ENCODE peak calls at places on chromosomes 2 and 18, in ten cellular contexts. E is stimulated activated CD4-positive, alpha-beta T cell treated with anti-CD3 and anti-CD28 coated beads, Interleukin-4, amount 100 ng/mL, for 24 hours; C is vagina; G is stomach; H is germinal center; V is LoVo; R is activated CD4-positive, alpha-beta T cell treated with anti-CD3 and anti-CD28 coated beads, Interleukin-2, amount 50 U/mL, for 4 hours; O is T-cell; L is NT2/D1; X is Right ventricle myocardium superior. K is an unnamed sample.

GRCh38 chr2:26580751-26581150 is 60.4 kb downstream of the CIB4 start:
- DNase-seq in E (no peak), C (no peak), G (no peak), H (no peak), V (no peak), R (no peak), O (no peak), L (no peak), X (peak), K (no peak)

GRCh38 chr2:137261858-137262585 is 496.7 kb downstream of the THSD7B start:
- DNase-seq in E (no peak), C (no peak), G (no peak), H (no peak), V (no peak), R (no peak), O (no peak), L (no peak), X (no peak), K (no peak)

GRCh38 chr2:182929972-182930371 is 63.5 kb upstream of the FRZB start:
- DNase-seq in E (no peak), C (no peak), G (no peak), H (no peak), V (no peak), R (no peak), O (no peak), L (no peak), X (no peak), K (no peak)

GRCh38 chr18:74806073-74806472 is 208.4 kb downstream of the ZNF407 start:
- DNase-seq in E (no peak), C (no peak), G (peak), H (no peak), V (peak), R (no peak), O (no peak), L (no peak), X (no peak), K (no peak)

GRCh38 chr2:109295781-109296117 is 166.7 kb downstream of the SH3RF3 start:
- DNase-seq in E (no peak), C (no peak), G (no peak), H (no peak), V (no peak), R (no peak), O (no peak), L (no peak), X (peak), K (no peak)

GRCh38 chr2:72892506-72893173 is 5.4 kb downstream of the SPR start:
- DNase-seq in E (peak), C (no peak), G (peak), H (peak), V (peak), R (peak), O (peak), L (peak), X (peak), K (peak)

GRCh38 chr2:23900927-23901322 is 26.0 kb downstream of the ATAD2B start:
- DNase-seq in E (no peak), C (no peak), G (no peak), H (no peak), V (no peak), R (no peak), O (no peak), L (no peak), X (no peak), K (no peak)

GRCh38 chr18:22337878-22338277 is 79.8 kb downstream of the CTAGE1 start:
- DNase-seq in E (no peak), C (no peak), G (no peak), H (no peak), V (no peak), R (no peak), O (no peak), L (no peak), X (no peak), K (no peak)

GRCh38 chr2:175180701-175181103 is 808 bp downstream of the ATP5MC3 start:
- DNase-seq in E (peak), C (no peak), G (peak), H (peak), V (peak), R (peak), O (peak), L (no peak), X (peak), K (peak)

GRCh38 chr2:102437122-102437521 is 14.2 kb downstream of the IL18RAP start:
- DNase-seq in E (no peak), C (no peak), G (no peak), H (no peak), V (no peak), R (no peak), O (no peak), L (no peak), X (no peak), K (no peak)

GRCh38 chr2:28293416-28293815 is 99.2 kb upstream of the FOSL2 start:
- DNase-seq in E (no peak), C (no peak), G (no peak), H (no peak), V (no peak), R (no peak), O (no peak), L (no peak), X (no peak), K (no peak)

GRCh38 chr2:169507698-169508097 is 1.8 kb upstream of the KLHL41 start:
- DNase-seq in E (no peak), C (no peak), G (no peak), H (no peak), V (peak), R (no peak), O (no peak), L (no peak), X (no peak), K (no peak)

GRCh38 chr2:195656131-195656858 is 731 bp upstream of the SLC39A10 start:
- DNase-seq in E (no peak), C (no peak), G (no peak), H (no peak), V (no peak), R (no peak), O (no peak), L (no peak), X (no peak), K (no peak)

GRCh38 chr2:132478669-132479068 is 62.1 kb downstream of the GPR39 start:
- DNase-seq in E (no peak), C (no peak), G (no peak), H (no peak), V (no peak), R (no peak), O (no peak), L (no peak), X (no peak), K (no peak)

GRCh38 chr2:23426284-23426905 is 41.4 kb downstream of the KLHL29 start:
- DNase-seq in E (no peak), C (no peak), G (no peak), H (no peak), V (no peak), R (no peak), O (no peak), L (no peak), X (peak), K (no peak)

GRCh38 chr2:59741840-59742239 is 811.6 kb downstream of the BCL11A start:
- DNase-seq in E (no peak), C (no peak), G (no peak), H (no peak), V (no peak), R (no peak), O (no peak), L (no peak), X (no peak), K (no peak)

GRCh38 chr18:49920731-49921130 is 107.4 kb upstream of the ACAA2 start:
- DNase-seq in E (no peak), C (no peak), G (no peak), H (no peak), V (no peak), R (no peak), O (no peak), L (no peak), X (no peak), K (no peak)

GRCh38 chr18:49859006-49859359 is 45.6 kb upstream of the ACAA2 start:
- DNase-seq in E (no peak), C (no peak), G (peak), H (no peak), V (no peak), R (no peak), O (no peak), L (no peak), X (no peak), K (no peak)

GRCh38 chr2:47402555-47402804 is 476 bp upstream of the MSH2 start:
- DNase-seq in E (no peak), C (no peak), G (no peak), H (no peak), V (peak), R (no peak), O (no peak), L (no peak), X (no peak), K (no peak)

GRCh38 chr18:45588831-45589558 is 26.3 kb upstream of the SLC14A2 start:
- DNase-seq in E (no peak), C (no peak), G (no peak), H (no peak), V (no peak), R (no peak), O (no peak), L (no peak), X (no peak), K (no peak)

GRCh38 chr2:10297950-10298349 is 4.8 kb upstream of the HPCAL1 start:
- DNase-seq in E (peak), C (no peak), G (peak), H (no peak), V (no peak), R (peak), O (peak), L (no peak), X (no peak), K (peak)

GRCh38 chr2:120175000-120175581 is 48.1 kb downstream of the TMEM185B start:
- DNase-seq in E (peak), C (no peak), G (no peak), H (peak), V (peak), R (no peak), O (no peak), L (peak), X (no peak), K (no peak)

GRCh38 chr2:8609357-8609804 is 72.5 kb upstream of the ID2 start:
- DNase-seq in E (no peak), C (no peak), G (no peak), H (no peak), V (peak), R (no peak), O (no peak), L (peak), X (no peak), K (no peak)

GRCh38 chr2:27209621-27210401 is 2.0 kb upstream of the ATRAID start:
- DNase-seq in E (no peak), C (no peak), G (no peak), H (no peak), V (no peak), R (no peak), O (no peak), L (no peak), X (no peak), K (no peak)

GRCh38 chr2:7450188-7451156 is 533.3 kb downstream of the RNF144A start:
- DNase-seq in E (peak), C (no peak), G (no peak), H (no peak), V (no peak), R (peak), O (peak), L (no peak), X (no peak), K (peak)

GRCh38 chr2:232959139-232959538 is 53.9 kb downstream of the NGEF start:
- DNase-seq in E (no peak), C (no peak), G (no peak), H (no peak), V (no peak), R (no peak), O (no peak), L (no peak), X (no peak), K (no peak)

GRCh38 chr2:133954636-133955035 is 299.2 kb upstream of the MGAT5 start:
- DNase-seq in E (no peak), C (no peak), G (no peak), H (no peak), V (no peak), R (no peak), O (no peak), L (no peak), X (no peak), K (no peak)

GRCh38 chr18:13441731-13442130 is 223.2 kb downstream of the LDLRAD4 start:
- DNase-seq in E (no peak), C (no peak), G (no peak), H (no peak), V (no peak), R (no peak), O (no peak), L (no peak), X (no peak), K (no peak)

GRCh38 chr18:36629836-36630235 is 199.0 kb downstream of the TPGS2 start:
- DNase-seq in E (no peak), C (no peak), G (no peak), H (no peak), V (no peak), R (no peak), O (no peak), L (no peak), X (no peak), K (no peak)

GRCh38 chr2:3726511-3726910 is 23.1 kb downstream of the DCDC2C start:
- DNase-seq in E (no peak), C (peak), G (no peak), H (no peak), V (no peak), R (no peak), O (no peak), L (no peak), X (no peak), K (no peak)

GRCh38 chr18:45861926-45862325 is 36.5 kb downstream of the SIGLEC15 start:
- DNase-seq in E (no peak), C (no peak), G (no peak), H (no peak), V (no peak), R (no peak), O (no peak), L (no peak), X (no peak), K (no peak)

GRCh38 chr2:69911985-69912563 is 2.8 kb upstream of the MXD1 start:
- DNase-seq in E (no peak), C (no peak), G (no peak), H (peak), V (peak), R (no peak), O (no peak), L (peak), X (no peak), K (no peak)

GRCh38 chr2:10931710-10932255 is 20.0 kb downstream of the KCNF1 start:
- DNase-seq in E (no peak), C (no peak), G (no peak), H (no peak), V (peak), R (no peak), O (no peak), L (no peak), X (no peak), K (no peak)

GRCh38 chr2:9228088-9228751 is 21.6 kb downstream of the ASAP2 start:
- DNase-seq in E (no peak), C (no peak), G (no peak), H (no peak), V (no peak), R (no peak), O (no peak), L (no peak), X (no peak), K (no peak)